ENCODE peak calls at places on chromosomes 16 and 17, in eight cellular contexts. I is psoas muscle, K is heart right ventricle, Q is smooth muscle cell of the brain vasculature, Y is endodermal cell, N is GDM1, V is retina, W is epithelial cell of esophagus. C is an unnamed sample.

GRCh38 chr17:69524854-69525253 is 110.4 kb downstream of the MAP2K6 start:
- DNase-seq in I (no peak), K (no peak), Q (no peak), Y (no peak), N (no peak), V (no peak), W (peak), C (no peak)

GRCh38 chr16:48608452-48608851 is 1.5 kb downstream of the N4BP1 start:
- DNase-seq in I (no peak), K (no peak), Q (no peak), Y (no peak), N (no peak), V (no peak), W (peak), C (peak)

GRCh38 chr16:23282508-23282907 is 19.6 kb upstream of the SCNN1B start:
- DNase-seq in I (no peak), K (no peak), Q (no peak), Y (no peak), N (no peak), V (no peak), W (peak), C (no peak)

GRCh38 chr17:66445229-66445628 is 142.8 kb downstream of the PRKCA start:
- DNase-seq in I (no peak), K (no peak), Q (no peak), Y (no peak), N (no peak), V (no peak), W (no peak), C (no peak)

GRCh38 chr17:9726291-9726690 is 65.1 kb downstream of the DHRS7C start:
- DNase-seq in I (no peak), K (no peak), Q (no peak), Y (no peak), N (no peak), V (no peak), W (no peak), C (no peak)

GRCh38 chr17:75814900-75815373 is 29.3 kb downstream of the UNC13D start:
- DNase-seq in I (no peak), K (no peak), Q (no peak), Y (no peak), N (no peak), V (no peak), W (peak), C (no peak)

GRCh38 chr16:88920618-88921602 is 54.5 kb upstream of the PABPN1L start:
- DNase-seq in I (peak), K (peak), Q (peak), Y (no peak), N (peak), V (no peak), W (no peak), C (peak)

GRCh38 chr17:35491417-35491816 is 42.9 kb upstream of the SLFN13 start:
- DNase-seq in I (no peak), K (no peak), Q (no peak), Y (no peak), N (no peak), V (no peak), W (no peak), C (no peak)

GRCh38 chr16:68298907-68299515 is 11.7 kb downstream of the SLC7A6OS start:
- DNase-seq in I (peak), K (peak), Q (no peak), Y (no peak), N (no peak), V (no peak), W (peak), C (no peak)

GRCh38 chr17:69179227-69179952 is 37.7 kb upstream of the ABCA6 start:
- DNase-seq in I (no peak), K (no peak), Q (no peak), Y (no peak), N (no peak), V (no peak), W (peak), C (no peak)

GRCh38 chr17:75232786-75233185 is 27.3 kb downstream of the NUP85 start:
- DNase-seq in I (no peak), K (no peak), Q (no peak), Y (no peak), N (no peak), V (no peak), W (no peak), C (no peak)

GRCh38 chr16:50644730-50645129 is 36.4 kb downstream of the SNX20 start:
- DNase-seq in I (no peak), K (no peak), Q (no peak), Y (peak), N (no peak), V (no peak), W (peak), C (no peak)

GRCh38 chr16:89291355-89291754 is 73.9 kb downstream of the ZNF778 start:
- DNase-seq in I (no peak), K (no peak), Q (no peak), Y (no peak), N (no peak), V (no peak), W (no peak), C (no peak)

GRCh38 chr17:45848868-45849535 is 4.3 kb downstream of the SPPL2C start:
- DNase-seq in I (peak), K (peak), Q (no peak), Y (no peak), N (no peak), V (no peak), W (no peak), C (no peak)

GRCh38 chr16:50284131-50284911 is 18.0 kb downstream of the ADCY7 start:
- DNase-seq in I (peak), K (peak), Q (no peak), Y (no peak), N (no peak), V (no peak), W (no peak), C (no peak)

GRCh38 chr16:31693733-31694132 is 166.0 kb downstream of the AHSP start:
- DNase-seq in I (no peak), K (no peak), Q (no peak), Y (no peak), N (no peak), V (no peak), W (no peak), C (no peak)

GRCh38 chr16:19810817-19811731 is 73.6 kb downstream of the GPRC5B start:
- DNase-seq in I (no peak), K (no peak), Q (no peak), Y (no peak), N (no peak), V (no peak), W (peak), C (no peak)

GRCh38 chr17:70344356-70345060 is 175.2 kb downstream of the KCNJ2 start:
- DNase-seq in I (no peak), K (no peak), Q (no peak), Y (no peak), N (no peak), V (no peak), W (no peak), C (no peak)

GRCh38 chr17:74216505-74216904 is 3.1 kb downstream of the TTYH2 start:
- DNase-seq in I (no peak), K (no peak), Q (no peak), Y (no peak), N (no peak), V (no peak), W (no peak), C (no peak)

GRCh38 chr17:42953669-42954068 is 10.6 kb downstream of the AARSD1 start:
- DNase-seq in I (no peak), K (no peak), Q (no peak), Y (no peak), N (no peak), V (no peak), W (no peak), C (no peak)

GRCh38 chr17:787641-788221 is 5.6 kb downstream of the MRM3 start:
- DNase-seq in I (no peak), K (no peak), Q (no peak), Y (no peak), N (no peak), V (no peak), W (no peak), C (no peak)

GRCh38 chr16:24624102-24624501 is 84.7 kb downstream of the RBBP6 start:
- DNase-seq in I (no peak), K (no peak), Q (no peak), Y (no peak), N (no peak), V (no peak), W (no peak), C (no peak)

GRCh38 chr16:84252214-84252613 is 12.4 kb upstream of the KCNG4 start:
- DNase-seq in I (no peak), K (no peak), Q (no peak), Y (no peak), N (no peak), V (no peak), W (no peak), C (no peak)

GRCh38 chr16:4624827-4625616 is 396 bp downstream of the MGRN1 start:
- DNase-seq in I (peak), K (peak), Q (no peak), Y (peak), N (no peak), V (peak), W (peak), C (peak)

GRCh38 chr17:45296833-45297124 is 20.0 kb downstream of the MAP3K14 start:
- DNase-seq in I (no peak), K (no peak), Q (no peak), Y (no peak), N (no peak), V (no peak), W (no peak), C (no peak)

GRCh38 chr17:8029121-8029520 is 9.7 kb upstream of the ALOX15B start:
- DNase-seq in I (no peak), K (no peak), Q (no peak), Y (no peak), N (no peak), V (no peak), W (peak), C (no peak)

GRCh38 chr17:78263063-78263735 is 31.8 kb downstream of the TMEM235 start:
- DNase-seq in I (no peak), K (peak), Q (no peak), Y (peak), N (no peak), V (no peak), W (no peak), C (no peak)

GRCh38 chr17:5789443-5789842 is 205.1 kb upstream of the NLRP1 start:
- DNase-seq in I (no peak), K (no peak), Q (no peak), Y (no peak), N (no peak), V (peak), W (no peak), C (no peak)

GRCh38 chr17:55264273-55264639 is 504 bp upstream of the HLF start:
- DNase-seq in I (no peak), K (no peak), Q (no peak), Y (peak), N (no peak), V (peak), W (no peak), C (no peak)

GRCh38 chr16:69564845-69565610 is 738 bp upstream of the NFAT5 start:
- DNase-seq in I (no peak), K (no peak), Q (no peak), Y (no peak), N (no peak), V (no peak), W (no peak), C (no peak)

GRCh38 chr17:45431531-45432404 is 902 bp downstream of the ARHGAP27 start:
- DNase-seq in I (peak), K (peak), Q (no peak), Y (peak), N (peak), V (peak), W (peak), C (no peak)

GRCh38 chr17:33521784-33522183 is 228.7 kb upstream of the ASIC2 start:
- DNase-seq in I (no peak), K (no peak), Q (no peak), Y (peak), N (no peak), V (no peak), W (no peak), C (no peak)

GRCh38 chr17:15260376-15261062 is 4.6 kb downstream of the PMP22 start:
- DNase-seq in I (peak), K (peak), Q (peak), Y (peak), N (peak), V (peak), W (peak), C (no peak)

C was measured in GM12864.